ENCODE peak calls at places on chromosomes 12 and 14, in seven cellular contexts. D is endodermal cell; Y is suprapubic skin; R is CD8-positive, alpha-beta T cell; O is NT2/D1; J is cardiac muscle cell; G is GM12878. P is an unnamed sample.

GRCh38 chr12:125092108-125092871 is 27.1 kb downstream of the AACS start:
- DNase-seq in D (no peak), J (no peak), Y (no peak), O (no peak), G (no peak), R (no peak), P (no peak)

GRCh38 chr12:107983871-107984480 is 145.1 kb upstream of the WSCD2 start:
- DNase-seq in G (no peak), J (no peak), D (no peak), R (no peak), O (no peak), Y (no peak), P (no peak)

GRCh38 chr12:121801601-121802484 is 2.0 kb upstream of the SETD1B start:
- DNase-seq in O (no peak), G (no peak), D (no peak), R (no peak), J (no peak), Y (no peak), P (peak; percentile 22)

GRCh38 chr12:77152623-77153193 is 87.3 kb upstream of the E2F7 start:
- DNase-seq in D (peak; percentile 50), R (no peak), G (no peak), Y (no peak), J (peak; percentile 52), O (peak; percentile 48), P (no peak)

GRCh38 chr14:90534091-90534837 is 137.4 kb downstream of the CALM1 start:
- DNase-seq in O (no peak), G (no peak), Y (no peak), J (no peak), R (no peak), D (no peak), P (no peak)

GRCh38 chr12:58066296-58066695 is 124.9 kb downstream of the ATP23 start:
- DNase-seq in J (no peak), R (no peak), Y (no peak), G (no peak), D (no peak), O (no peak), P (no peak)

GRCh38 chr14:34721129-34721528 is 6.7 kb upstream of the CFL2 start:
- DNase-seq in J (no peak), G (no peak), R (no peak), O (no peak), D (no peak), Y (no peak), P (no peak)

GRCh38 chr12:65948320-65949008 is 124.2 kb downstream of the HMGA2 start:
- DNase-seq in O (no peak), R (no peak), J (no peak), G (no peak), Y (peak; percentile 81), D (no peak), P (no peak)

GRCh38 chr12:88553941-88554658 is 26.2 kb downstream of the KITLG start:
- DNase-seq in O (no peak), R (no peak), G (no peak), Y (no peak), D (no peak), J (peak; percentile 23), P (no peak)

GRCh38 chr12:11555743-11556625 is 93.5 kb upstream of the ETV6 start:
- DNase-seq in D (no peak), Y (no peak), R (no peak), G (no peak), O (no peak), J (no peak), P (no peak)
- H3K9me3 ChIP-seq in D (no peaks in the 10 kb centered on the region), Y (no peaks in the 10 kb centered on the region), R (no peaks in the 10 kb centered on the region), G (no peaks in the 10 kb centered on the region), O (no peaks in the 10 kb centered on the region), J (no peaks in the 10 kb centered on the region), P (no peaks in the 10 kb centered on the region)

GRCh38 chr12:44930972-44931600 is 55.0 kb upstream of the NELL2 start:
- DNase-seq in Y (no peak), J (peak; percentile 89), G (no peak), D (no peak), R (no peak), O (peak; percentile 38), P (no peak)
- H3K9me3 ChIP-seq in Y (no peaks in the 10 kb centered on the region), J (no peaks in the 10 kb centered on the region), G (no peaks in the 10 kb centered on the region), D (peaks cover 7% of the 10 kb centered on the region), R (no peaks in the 10 kb centered on the region), O (peaks cover 7% of the 10 kb centered on the region), P (no peaks in the 10 kb centered on the region)

GRCh38 chr14:29836395-29836794 is 91.3 kb downstream of the PRKD1 start:
- DNase-seq in D (no peak), Y (no peak), O (no peak), J (no peak), R (no peak), G (peak; percentile 3), P (no peak)

GRCh38 chr14:29832042-29832441 is 95.6 kb downstream of the PRKD1 start:
- DNase-seq in Y (no peak), D (no peak), J (no peak), O (no peak), G (no peak), R (no peak), P (no peak)
- H3K9me3 ChIP-seq in Y (no peaks in the 10 kb centered on the region), D (no peaks in the 10 kb centered on the region), J (no peaks in the 10 kb centered on the region), O (no peaks in the 10 kb centered on the region), G (no peaks in the 10 kb centered on the region), R (no peaks in the 10 kb centered on the region), P (no peaks in the 10 kb centered on the region)

GRCh38 chr14:60645191-60645590 is 4.1 kb downstream of the SIX1 start:
- DNase-seq in R (no peak), G (no peak), Y (no peak), J (no peak), O (no peak), D (no peak), P (no peak)
- H3K9me3 ChIP-seq in R (no peaks in the 10 kb centered on the region), G (no peaks in the 10 kb centered on the region), Y (no peaks in the 10 kb centered on the region), J (no peaks in the 10 kb centered on the region), O (no peaks in the 10 kb centered on the region), D (no peaks in the 10 kb centered on the region), P (no peaks in the 10 kb centered on the region)

GRCh38 chr12:34343766-34344165 is 321.5 kb downstream of the ALG10 start:
- DNase-seq in D (no peak), G (no peak), R (no peak), J (no peak), Y (no peak), O (no peak), P (no peak)
- H3K9me3 ChIP-seq in D (peaks cover 11% of the 10 kb centered on the region), G (no peaks in the 10 kb centered on the region), R (no peaks in the 10 kb centered on the region), J (no peaks in the 10 kb centered on the region), Y (peaks cover 36% of the 10 kb centered on the region), O (no peaks in the 10 kb centered on the region), P (no peaks in the 10 kb centered on the region)

GRCh38 chr14:106789318-106789717 is 1262.9 kb downstream of the TMEM121 start:
- DNase-seq in G (no peak), D (no peak), O (no peak), Y (no peak), R (no peak), J (no peak), P (no peak)

GRCh38 chr14:106786697-106787096 is 1260.3 kb downstream of the TMEM121 start:
- DNase-seq in J (no peak), O (no peak), Y (no peak), G (no peak), R (no peak), D (no peak), P (no peak)

GRCh38 chr14:106790189-106791036 is 1264.0 kb downstream of the TMEM121 start:
- DNase-seq in J (no peak), R (peak; percentile 64), Y (no peak), G (no peak), O (peak; percentile 13), D (peak; percentile 64), P (peak; percentile 37)

GRCh38 chr14:106788534-106788933 is 1262.2 kb downstream of the TMEM121 start:
- DNase-seq in J (no peak), O (no peak), G (no peak), D (no peak), Y (no peak), R (no peak), P (no peak)

GRCh38 chr14:106792543-106792942 is 1266.2 kb downstream of the TMEM121 start:
- DNase-seq in R (no peak), J (no peak), O (no peak), Y (no peak), D (no peak), G (no peak), P (no peak)
- H3K9me3 ChIP-seq in R (no peaks in the 10 kb centered on the region), J (no peaks in the 10 kb centered on the region), O (no peaks in the 10 kb centered on the region), Y (no peaks in the 10 kb centered on the region), D (peaks cover 61% of the 10 kb centered on the region), G (no peaks in the 10 kb centered on the region), P (no peaks in the 10 kb centered on the region)

GRCh38 chr12:75694891-75695290 is 183.5 kb upstream of the KRR1 start:
- DNase-seq in J (no peak), D (no peak), O (no peak), R (no peak), Y (no peak), G (no peak), P (no peak)
- H3K9me3 ChIP-seq in J (no peaks in the 10 kb centered on the region), D (no peaks in the 10 kb centered on the region), O (no peaks in the 10 kb centered on the region), R (no peaks in the 10 kb centered on the region), Y (no peaks in the 10 kb centered on the region), G (no peaks in the 10 kb centered on the region), P (no peaks in the 10 kb centered on the region)

GRCh38 chr12:16175893-16176292 is 101.6 kb downstream of the SLC15A5 start:
- DNase-seq in G (no peak), D (no peak), O (no peak), Y (no peak), J (peak; percentile 45), R (no peak), P (no peak)
- H3K9me3 ChIP-seq in G (no peaks in the 10 kb centered on the region), D (peaks cover 8% of the 10 kb centered on the region), O (no peaks in the 10 kb centered on the region), Y (no peaks in the 10 kb centered on the region), J (no peaks in the 10 kb centered on the region), R (no peaks in the 10 kb centered on the region), P (no peaks in the 10 kb centered on the region)

GRCh38 chr12:28374556-28374955 is 184.3 kb downstream of the CCDC91 start:
- DNase-seq in O (no peak), D (no peak), G (no peak), R (no peak), Y (no peak), J (no peak), P (no peak)

GRCh38 chr12:28367326-28367725 is 177.1 kb downstream of the CCDC91 start:
- DNase-seq in G (no peak), O (no peak), D (no peak), Y (no peak), J (no peak), R (no peak), P (no peak)

GRCh38 chr12:28367993-28368392 is 177.7 kb downstream of the CCDC91 start:
- DNase-seq in G (no peak), O (no peak), Y (no peak), R (no peak), D (no peak), J (no peak), P (no peak)

GRCh38 chr12:28369483-28369882 is 179.2 kb downstream of the CCDC91 start:
- DNase-seq in J (no peak), D (no peak), Y (no peak), G (no peak), O (no peak), R (no peak), P (no peak)
- H3K9me3 ChIP-seq in J (no peaks in the 10 kb centered on the region), D (peaks cover 58% of the 10 kb centered on the region), Y (no peaks in the 10 kb centered on the region), G (peaks cover 20% of the 10 kb centered on the region), O (peaks cover 43% of the 10 kb centered on the region), R (peaks cover 12% of the 10 kb centered on the region), P (peaks cover 12% of the 10 kb centered on the region)

DNA sequence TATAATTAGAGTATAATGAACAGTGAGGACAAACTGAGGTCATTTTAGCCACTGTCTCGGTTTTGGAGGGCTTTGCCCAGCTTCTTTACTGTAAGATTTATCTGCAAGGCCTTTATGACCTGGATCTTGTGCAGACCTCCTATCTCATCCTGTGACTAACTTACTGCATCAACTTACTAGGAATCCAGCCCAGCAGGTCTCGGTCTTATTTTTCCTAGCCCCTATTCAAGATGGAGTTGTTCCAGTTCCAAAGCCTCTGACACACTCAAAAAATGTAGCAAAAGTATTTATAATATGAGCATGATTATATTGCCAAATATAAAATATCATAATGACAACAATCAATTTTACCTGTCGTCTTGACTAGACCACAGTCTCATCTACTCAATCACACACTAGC is 534.2 kb downstream of the TMEM121 start:
- DNase-seq in Y (no peak), J (no peak), O (no peak), D (no peak), G (no peak), R (no peak), P (no peak)
- H3K9me3 ChIP-seq in Y (no peaks in the 10 kb centered on the region), J (no peaks in the 10 kb centered on the region), O (no peaks in the 10 kb centered on the region), D (peaks cover 74% of the 10 kb centered on the region), G (no peaks in the 10 kb centered on the region), R (no peaks in the 10 kb centered on the region), P (no peaks in the 10 kb centered on the region)